ENCODE peak calls at places on chromosomes 16 and 17, in four cellular contexts. U is fibroblast of pulmonary artery, Q is NCI-H2227 treated with DMSO at 0.1 percent for 48 hours, D is hepatic stellate cell. X is an unnamed sample.
A peak's percentile ranks its signal among the peaks of the same experiment; 100 is the strongest.

GRCh38 chr16:17138801-17139200 is 332.0 kb downstream of the XYLT1 start:
- DNase-seq in U (no peak), Q (no peak), D (no peak), X (no peak)

GRCh38 chr17:69716571-69716970 is 302.1 kb downstream of the MAP2K6 start:
- DNase-seq in U (no peak), Q (no peak), D (no peak), X (no peak)

GRCh38 chr17:66301864-66302741 is at the start of gene PRKCA:
- DNase-seq in U (peak; percentile 79), Q (peak; percentile 37), D (peak; percentile 75), X (peak; percentile 90)

GRCh38 chr16:662095-662494 is 5.8 kb upstream of the RHOT2 start:
- DNase-seq in U (no peak), Q (no peak), D (no peak), X (no peak)

GRCh38 chr17:7429722-7430121 is 1.1 kb downstream of the SPEM3 start:
- DNase-seq in U (no peak), Q (no peak), D (no peak), X (no peak)

GRCh38 chr16:89490386-89491237 is at the start of gene ANKRD11:
- DNase-seq in U (peak; percentile 100), Q (peak; percentile 93), D (peak; percentile 100), X (peak; percentile 99)

GRCh38 chr16:84832488-84833141 is 12.8 kb downstream of the CRISPLD2 start:
- DNase-seq in U (peak; percentile 98), Q (no peak), D (peak; percentile 91), X (peak; percentile 92)

GRCh38 chr16:14301150-14302030 is 230.3 kb downstream of the MRTFB start:
- DNase-seq in U (no peak), Q (no peak), D (peak; percentile 56), X (no peak)

GRCh38 chr16:58027341-58028167 is 2.0 kb downstream of the MMP15 start:
- DNase-seq in U (no peak), Q (no peak), D (no peak), X (no peak)

GRCh38 chr17:16215002-16215272 is 397 bp downstream of the NCOR1 start:
- DNase-seq in U (peak; percentile 24), Q (no peak), D (peak; percentile 46), X (no peak)

GRCh38 chr17:81166033-81166472 is at the start of gene AATK:
- DNase-seq in U (no peak), Q (no peak), D (no peak), X (no peak)

GRCh38 chr17:80213651-80213975 is 6.5 kb downstream of the SGSH start:
- DNase-seq in U (no peak), Q (no peak), D (no peak), X (peak; percentile 57)

GRCh38 chr16:66007717-66008116 is 358.8 kb upstream of the CDH5 start:
- DNase-seq in U (peak; percentile 59), Q (no peak), D (peak; percentile 70), X (no peak)

GRCh38 chr16:59330030-59330670 is 596.0 kb upstream of the GOT2 start:
- DNase-seq in U (no peak), Q (no peak), D (no peak), X (no peak)

GRCh38 chr16:85136705-85137322 is 24.5 kb upstream of the CIBAR2 start:
- DNase-seq in U (peak; percentile 66), Q (no peak), D (peak; percentile 60), X (peak; percentile 74)

GRCh38 chr17:75693500-75694481 is 26.7 kb downstream of the SAP30BP start:
- DNase-seq in U (peak; percentile 69), Q (peak; percentile 24), D (peak; percentile 48), X (peak; percentile 82)

GRCh38 chr17:48553190-48553547 is 8.3 kb upstream of the HOXB2 start:
- DNase-seq in U (no peak), Q (no peak), D (no peak), X (no peak)

GRCh38 chr16:10618710-10619209 is 38.4 kb upstream of the EMP2 start:
- DNase-seq in U (no peak), Q (no peak), D (no peak), X (no peak)

GRCh38 chr17:81681672-81682071 is 1.9 kb downstream of the ARL16 start:
- DNase-seq in U (no peak), Q (no peak), D (no peak), X (no peak)

GRCh38 chr16:72442381-72443158 is 270.6 kb upstream of the PMFBP1 start:
- DNase-seq in U (peak; percentile 23), Q (no peak), D (no peak), X (no peak)

GRCh38 chr17:350706-351435 is 1.7 kb downstream of the RPH3AL start:
- DNase-seq in U (peak; percentile 56), Q (no peak), D (peak; percentile 82), X (peak; percentile 83)

GRCh38 chr17:65609303-65609702 is 47.9 kb upstream of the AXIN2 start:
- DNase-seq in U (no peak), Q (no peak), D (no peak), X (no peak)

GRCh38 chr16:49703494-49703893 is 152.4 kb downstream of the ZNF423 start:
- DNase-seq in U (no peak), Q (no peak), D (no peak), X (no peak)

GRCh38 chr17:3004150-3004801 is 59.1 kb downstream of the OR1D5 start:
- DNase-seq in U (peak; percentile 99), Q (peak; percentile 89), D (peak; percentile 99), X (peak; percentile 99)

GRCh38 chr16:67447508-67448076 is 16.7 kb downstream of the HSD11B2 start:
- DNase-seq in U (peak; percentile 75), Q (no peak), D (peak; percentile 56), X (no peak)

GRCh38 chr17:47894498-47895253 is 1.4 kb upstream of the SP2 start:
- DNase-seq in U (no peak), Q (no peak), D (no peak), X (no peak)

GRCh38 chr16:25256821-25257503 is 683 bp downstream of the ZKSCAN2 start:
- DNase-seq in U (peak; percentile 16), Q (peak; percentile 54), D (peak; percentile 17), X (no peak)

GRCh38 chr16:84483882-84484565 is 20.4 kb downstream of the MEAK7 start:
- DNase-seq in U (no peak), Q (no peak), D (no peak), X (no peak)

GRCh38 chr17:70084476-70084875 is 9.5 kb downstream of the KCNJ16 start:
- DNase-seq in U (peak; percentile 24), Q (no peak), D (peak; percentile 10), X (no peak)

GRCh38 chr17:68161644-68162428 is 86.0 kb upstream of the AMZ2 start:
- DNase-seq in U (no peak), Q (no peak), D (no peak), X (no peak)

GRCh38 chr17:5832886-5833285 is 237.3 kb upstream of the WSCD1 start:
- DNase-seq in U (peak; percentile 58), Q (no peak), D (no peak), X (no peak)

GRCh38 chr16:56513972-56514371 is 5.9 kb downstream of the BBS2 start:
- DNase-seq in U (peak; percentile 77), Q (peak; percentile 1), D (peak; percentile 31), X (no peak)

GRCh38 chr17:56257075-56257474 is 103.8 kb downstream of the ANKFN1 start:
- DNase-seq in U (no peak), Q (no peak), D (no peak), X (no peak)

GRCh38 chr17:40864661-40865380 is 2.2 kb downstream of the KRT12 start:
- DNase-seq in U (no peak), Q (no peak), D (no peak), X (no peak)

GRCh38 chr16:11743308-11744074 is 834 bp upstream of the TXNDC11 start:
- DNase-seq in U (peak; percentile 80), Q (no peak), D (no peak), X (peak; percentile 68)

GRCh38 chr17:16297367-16298139 is 55.7 kb downstream of the CENPV start:
- DNase-seq in U (no peak), Q (no peak), D (no peak), X (no peak)

GRCh38 chr17:72117470-72117747 is 3.4 kb upstream of the SOX9 start:
- DNase-seq in U (no peak), Q (no peak), D (no peak), X (no peak)

GRCh38 chr16:305916-306315 is 23.0 kb downstream of the PDIA2 start:
- DNase-seq in U (no peak), Q (no peak), D (no peak), X (no peak)

GRCh38 chr16:17470871-17471744 is at the start of gene XYLT1:
- DNase-seq in U (peak; percentile 69), Q (peak; percentile 16), D (peak; percentile 87), X (peak; percentile 74)

GRCh38 chr17:73705594-73705993 is 61.3 kb upstream of the SDK2 start:
- DNase-seq in U (peak; percentile 7), Q (peak; percentile 26), D (no peak), X (no peak)